ENCODE peak calls at places on chromosome 16, in six cellular contexts. P is esophagus squamous epithelium; Z is activated CD4-positive, alpha-beta T cell treated with anti-CD3 and anti-CD28 coated beads, Interleukin-2, amount 50 U/mL, for 4 hours; U is COR-L47; F is fibroblast of mammary gland; Y is M059J. G is an unnamed sample.

GRCh38 chr16:997440-998051 is 16.0 kb downstream of the SOX8 start:
- DNase-seq in P (no peak), Z (peak; percentile 82), U (peak; percentile 82), F (peak; percentile 33), Y (peak; percentile 49), G (no peak)

GRCh38 chr16:69796285-69797118 is 34.4 kb downstream of the WWP2 start:
- DNase-seq in P (no peak), Z (no peak), U (peak; percentile 57), F (peak; percentile 82), Y (peak; percentile 65), G (peak; percentile 45)

GRCh38 chr16:49859139-49859947 is 3.4 kb upstream of the ZNF423 start:
- DNase-seq in P (no peak), Z (no peak), U (no peak), F (no peak), Y (peak; percentile 15), G (no peak)

GRCh38 chr16:49521706-49522325 is 148.2 kb downstream of the C16orf78 start:
- DNase-seq in P (no peak), Z (no peak), U (no peak), F (no peak), Y (no peak), G (no peak)

GRCh38 chr16:52837251-52837650 is 215.4 kb downstream of the CHD9NB start:
- DNase-seq in P (no peak), Z (no peak), U (no peak), F (no peak), Y (peak; percentile 82), G (no peak)

GRCh38 chr16:85929259-85929704 is 30.3 kb downstream of the IRF8 start:
- DNase-seq in P (no peak), Z (no peak), U (no peak), F (no peak), Y (peak; percentile 41), G (no peak)

GRCh38 chr16:30011505-30012480 is 966 bp upstream of the DOC2A start:
- DNase-seq in P (no peak), Z (no peak), U (no peak), F (no peak), Y (no peak), G (no peak)

GRCh38 chr16:89502319-89502843 is 5.8 kb upstream of the SPG7 start:
- DNase-seq in P (no peak), Z (no peak), U (no peak), F (no peak), Y (peak; percentile 63), G (no peak)

GRCh38 chr16:10122546-10122945 is 59.7 kb downstream of the GRIN2A start:
- DNase-seq in P (no peak), Z (no peak), U (no peak), F (peak; percentile 42), Y (peak; percentile 71), G (no peak)

GRCh38 chr16:67186550-67186950 is 2.8 kb upstream of the MATCAP1 start:
- DNase-seq in P (no peak), Z (no peak), U (no peak), F (no peak), Y (peak; percentile 91), G (no peak)

GRCh38 chr16:88784074-88784855 is 755 bp downstream of the PIEZO1 start:
- DNase-seq in P (no peak), Z (peak; percentile 36), U (no peak), F (peak; percentile 72), Y (peak; percentile 83), G (peak; percentile 56)

GRCh38 chr16:87539113-87539512 is 46.3 kb upstream of the ZCCHC14 start:
- DNase-seq in P (no peak), Z (no peak), U (no peak), F (no peak), Y (no peak), G (no peak)

GRCh38 chr16:60204221-60204620 is 1470.1 kb upstream of the GOT2 start:
- DNase-seq in P (no peak), Z (no peak), U (no peak), F (peak; percentile 25), Y (peak; percentile 61), G (peak; percentile 73)

GRCh38 chr16:88697831-88698693 is 8.1 kb downstream of the RNF166 start:
- DNase-seq in P (no peak), Z (no peak), U (no peak), F (no peak), Y (no peak), G (no peak)

GRCh38 chr16:57634171-57634570 is 5.7 kb downstream of the ADGRG1 start:
- DNase-seq in P (no peak), Z (no peak), U (no peak), F (peak; percentile 31), Y (peak; percentile 92), G (peak; percentile 95)

GRCh38 chr16:11052080-11052808 is 107.9 kb downstream of the CLEC16A start:
- DNase-seq in P (no peak), Z (peak; percentile 17), U (no peak), F (no peak), Y (no peak), G (no peak)

GRCh38 chr16:70635356-70636016 is 10.9 kb upstream of the IL34 start:
- DNase-seq in P (no peak), Z (no peak), U (no peak), F (peak; percentile 75), Y (peak; percentile 61), G (no peak)

GRCh38 chr16:78816499-78817441 is 717.3 kb downstream of the WWOX start:
- DNase-seq in P (no peak), Z (no peak), U (no peak), F (peak; percentile 76), Y (no peak), G (no peak)

GRCh38 chr16:89491974-89492687 is 1.8 kb upstream of the ANKRD11 start:
- DNase-seq in P (no peak), Z (no peak), U (no peak), F (peak; percentile 56), Y (no peak), G (no peak)

GRCh38 chr16:78706637-78707036 is 607.2 kb downstream of the WWOX start:
- DNase-seq in P (no peak), Z (no peak), U (no peak), F (no peak), Y (no peak), G (no peak)

GRCh38 chr16:11361751-11362742 is 16.8 kb downstream of the RMI2 start:
- DNase-seq in P (no peak), Z (no peak), U (no peak), F (peak; percentile 69), Y (peak; percentile 90), G (no peak)

GRCh38 chr16:30361180-30361579 is 6.1 kb upstream of the CD2BP2 start:
- DNase-seq in P (no peak), Z (no peak), U (no peak), F (no peak), Y (no peak), G (no peak)

GRCh38 chr16:68401871-68402747 is 46.2 kb downstream of the SMPD3 start:
- DNase-seq in P (no peak), Z (no peak), U (no peak), F (peak; percentile 70), Y (peak; percentile 63), G (peak; percentile 1)

GRCh38 chr16:54936979-54937672 is 6.5 kb downstream of the IRX5 start:
- DNase-seq in P (no peak), Z (no peak), U (no peak), F (peak; percentile 65), Y (no peak), G (no peak)

GRCh38 chr16:78768723-78769122 is 669.3 kb downstream of the WWOX start:
- DNase-seq in P (no peak), Z (peak; percentile 18), U (no peak), F (no peak), Y (no peak), G (no peak)

GRCh38 chr16:75929056-75929455 is 202.8 kb upstream of the CPHXL start:
- DNase-seq in P (no peak), Z (no peak), U (no peak), F (peak; percentile 79), Y (no peak), G (no peak)

GRCh38 chr16:49756971-49757743 is 98.8 kb downstream of the ZNF423 start:
- DNase-seq in P (no peak), Z (no peak), U (no peak), F (peak; percentile 22), Y (peak; percentile 67), G (no peak)

GRCh38 chr16:66549284-66550131 is at the start of gene TK2:
- DNase-seq in P (no peak), Z (peak; percentile 54), U (peak; percentile 58), F (peak; percentile 68), Y (peak; percentile 69), G (peak; percentile 40)

GRCh38 chr16:58768145-58768544 is 34.0 kb upstream of the GOT2 start:
- DNase-seq in P (no peak), Z (no peak), U (no peak), F (no peak), Y (no peak), G (no peak)

GRCh38 chr16:66523861-66524354 is 26.0 kb downstream of the TK2 start:
- DNase-seq in P (no peak), Z (no peak), U (no peak), F (no peak), Y (no peak), G (no peak)

GRCh38 chr16:87203060-87203656 is 114.0 kb downstream of the C16orf95 start:
- DNase-seq in P (no peak), Z (peak; percentile 15), U (peak; percentile 41), F (peak; percentile 81), Y (peak; percentile 88), G (peak; percentile 48)

GRCh38 chr16:55078153-55078552 is 147.5 kb downstream of the IRX5 start:
- DNase-seq in P (no peak), Z (no peak), U (no peak), F (no peak), Y (no peak), G (no peak)

G was measured in foreskin melanocyte.